ENCODE peak calls at places on chromosomes 12 and 14, in nine cellular contexts. One of them, this sample, is unnamed.

GRCh38 chr12:47159348-47159747 is 79.6 kb upstream of the AMIGO2 start:
- DNase-seq in HCT116: no peak
- DNase-seq in heart left ventricle: no peak
- DNase-seq in Peyer's patch: no peak
- DNase-seq in IMR-90: no peak
- DNase-seq in endothelial cell of umbilical vein: no peak
- DNase-seq in breast epithelium: no peak
- DNase-seq in ovary: no peak
- DNase-seq in tibial nerve: no peak
- DNase-seq in this sample: no peak

GRCh38 chr12:115709410-115710065 is 568.0 kb downstream of the MED13L start:
- DNase-seq in tibial nerve: peak
- DNase-seq in endothelial cell of umbilical vein: no peak
- DNase-seq in HCT116: no peak
- DNase-seq in breast epithelium: no peak
- DNase-seq in Peyer's patch: no peak
- DNase-seq in IMR-90: no peak
- DNase-seq in ovary: peak
- DNase-seq in heart left ventricle: peak
- DNase-seq in this sample: peak

GRCh38 chr14:101033446-101034165 is 130.1 kb upstream of the RTL1 start:
- DNase-seq in HCT116: no peak
- DNase-seq in IMR-90: no peak
- DNase-seq in tibial nerve: peak
- DNase-seq in breast epithelium: peak
- DNase-seq in ovary: peak
- DNase-seq in endothelial cell of umbilical vein: no peak
- DNase-seq in heart left ventricle: no peak
- DNase-seq in Peyer's patch: peak
- DNase-seq in this sample: no peak

GRCh38 chr14:24069411-24069735 is 2.0 kb upstream of the CPNE6 start:
- DNase-seq in HCT116: no peak
- DNase-seq in ovary: peak
- DNase-seq in Peyer's patch: no peak
- DNase-seq in endothelial cell of umbilical vein: no peak
- DNase-seq in heart left ventricle: peak
- DNase-seq in tibial nerve: no peak
- DNase-seq in IMR-90: no peak
- DNase-seq in breast epithelium: no peak
- DNase-seq in this sample: no peak

GRCh38 chr12:81530352-81530751 is 228.8 kb downstream of the PPFIA2 start:
- DNase-seq in ovary: no peak
- DNase-seq in breast epithelium: no peak
- DNase-seq in HCT116: no peak
- DNase-seq in Peyer's patch: no peak
- DNase-seq in heart left ventricle: no peak
- DNase-seq in tibial nerve: no peak
- DNase-seq in IMR-90: no peak
- DNase-seq in endothelial cell of umbilical vein: no peak
- DNase-seq in this sample: no peak

GRCh38 chr12:67697443-67697842 is 48.9 kb downstream of the DYRK2 start:
- DNase-seq in HCT116: no peak
- DNase-seq in tibial nerve: no peak
- DNase-seq in Peyer's patch: no peak
- DNase-seq in heart left ventricle: no peak
- DNase-seq in endothelial cell of umbilical vein: no peak
- DNase-seq in ovary: no peak
- DNase-seq in IMR-90: no peak
- DNase-seq in breast epithelium: no peak
- DNase-seq in this sample: no peak

GRCh38 chr12:54958048-54958658 is 26.4 kb downstream of the TESPA1 start:
- DNase-seq in IMR-90: peak
- DNase-seq in heart left ventricle: no peak
- DNase-seq in endothelial cell of umbilical vein: peak
- DNase-seq in HCT116: peak
- DNase-seq in ovary: peak
- DNase-seq in Peyer's patch: peak
- DNase-seq in tibial nerve: no peak
- DNase-seq in breast epithelium: no peak
- DNase-seq in this sample: peak

GRCh38 chr12:112425582-112426382 is 7.0 kb downstream of the PTPN11 start:
- DNase-seq in ovary: no peak
- DNase-seq in heart left ventricle: no peak
- DNase-seq in Peyer's patch: no peak
- DNase-seq in HCT116: no peak
- DNase-seq in tibial nerve: no peak
- DNase-seq in endothelial cell of umbilical vein: no peak
- DNase-seq in IMR-90: no peak
- DNase-seq in breast epithelium: no peak
- DNase-seq in this sample: no peak

GRCh38 chr14:35687335-35687939 is 121.7 kb downstream of the RALGAPA1 start:
- DNase-seq in IMR-90: peak
- DNase-seq in heart left ventricle: no peak
- DNase-seq in tibial nerve: no peak
- DNase-seq in breast epithelium: no peak
- DNase-seq in ovary: no peak
- DNase-seq in Peyer's patch: peak
- DNase-seq in HCT116: peak
- DNase-seq in endothelial cell of umbilical vein: peak
- DNase-seq in this sample: peak

GRCh38 chr12:27535318-27535717 is 11.3 kb downstream of the PPFIBP1 start:
- DNase-seq in Peyer's patch: no peak
- DNase-seq in IMR-90: no peak
- DNase-seq in HCT116: no peak
- DNase-seq in tibial nerve: no peak
- DNase-seq in ovary: no peak
- DNase-seq in endothelial cell of umbilical vein: no peak
- DNase-seq in breast epithelium: no peak
- DNase-seq in heart left ventricle: no peak
- DNase-seq in this sample: no peak

GRCh38 chr12:122918827-122919226 is 22.9 kb upstream of the VPS37B start:
- DNase-seq in IMR-90: peak
- DNase-seq in endothelial cell of umbilical vein: no peak
- DNase-seq in breast epithelium: no peak
- DNase-seq in tibial nerve: no peak
- DNase-seq in Peyer's patch: no peak
- DNase-seq in HCT116: no peak
- DNase-seq in ovary: no peak
- DNase-seq in heart left ventricle: no peak
- DNase-seq in this sample: no peak

GRCh38 chr12:118073768-118074167 is 12.8 kb upstream of the WSB2 start:
- DNase-seq in heart left ventricle: no peak
- DNase-seq in endothelial cell of umbilical vein: no peak
- DNase-seq in breast epithelium: no peak
- DNase-seq in tibial nerve: no peak
- DNase-seq in ovary: no peak
- DNase-seq in HCT116: no peak
- DNase-seq in IMR-90: no peak
- DNase-seq in Peyer's patch: no peak
- DNase-seq in this sample: no peak

GRCh38 chr12:76666272-76666845 is 97.6 kb upstream of the ZDHHC17 start:
- DNase-seq in breast epithelium: no peak
- DNase-seq in Peyer's patch: no peak
- DNase-seq in endothelial cell of umbilical vein: no peak
- DNase-seq in HCT116: no peak
- DNase-seq in ovary: no peak
- DNase-seq in heart left ventricle: no peak
- DNase-seq in tibial nerve: no peak
- DNase-seq in IMR-90: no peak
- DNase-seq in this sample: no peak

GRCh38 chr12:6458281-6459003 is 6.6 kb downstream of the TAPBPL start:
- DNase-seq in endothelial cell of umbilical vein: no peak
- DNase-seq in tibial nerve: no peak
- DNase-seq in IMR-90: no peak
- DNase-seq in heart left ventricle: no peak
- DNase-seq in HCT116: no peak
- DNase-seq in Peyer's patch: peak
- DNase-seq in breast epithelium: no peak
- DNase-seq in ovary: no peak
- DNase-seq in this sample: no peak

GRCh38 chr12:6461401-6462233 is 8.9 kb downstream of the VAMP1 start:
- DNase-seq in endothelial cell of umbilical vein: no peak
- DNase-seq in breast epithelium: no peak
- DNase-seq in HCT116: no peak
- DNase-seq in Peyer's patch: peak
- DNase-seq in heart left ventricle: peak
- DNase-seq in ovary: no peak
- DNase-seq in IMR-90: peak
- DNase-seq in tibial nerve: no peak
- DNase-seq in this sample: peak

GRCh38 chr12:6460751-6461371 is 9.0 kb downstream of the TAPBPL start:
- DNase-seq in HCT116: no peak
- DNase-seq in Peyer's patch: no peak
- DNase-seq in IMR-90: no peak
- DNase-seq in breast epithelium: no peak
- DNase-seq in endothelial cell of umbilical vein: no peak
- DNase-seq in heart left ventricle: no peak
- DNase-seq in ovary: no peak
- DNase-seq in tibial nerve: no peak
- DNase-seq in this sample: no peak

GRCh38 chr12:6459004-6459337 is 7.1 kb downstream of the TAPBPL start:
- DNase-seq in HCT116: no peak
- DNase-seq in endothelial cell of umbilical vein: no peak
- DNase-seq in tibial nerve: no peak
- DNase-seq in breast epithelium: no peak
- DNase-seq in IMR-90: no peak
- DNase-seq in ovary: no peak
- DNase-seq in Peyer's patch: no peak
- DNase-seq in heart left ventricle: no peak
- DNase-seq in this sample: no peak

GRCh38 chr12:6457220-6457945 is 5.5 kb downstream of the TAPBPL start:
- DNase-seq in IMR-90: no peak
- DNase-seq in HCT116: no peak
- DNase-seq in heart left ventricle: no peak
- DNase-seq in endothelial cell of umbilical vein: no peak
- DNase-seq in ovary: no peak
- DNase-seq in Peyer's patch: peak
- DNase-seq in breast epithelium: no peak
- DNase-seq in tibial nerve: no peak
- DNase-seq in this sample: no peak
- TF ChIP-seq POLR2A in IMR-90: no peak
- TF ChIP-seq POLR2A in HCT116: no peak
- TF ChIP-seq POLR2A in heart left ventricle: no peak
- TF ChIP-seq POLR2A in endothelial cell of umbilical vein: no peak
- TF ChIP-seq POLR2A in ovary: no peak
- TF ChIP-seq POLR2A in Peyer's patch: no peak
- TF ChIP-seq POLR2A in breast epithelium: no peak
- TF ChIP-seq POLR2A in tibial nerve: no peak
- TF ChIP-seq POLR2A in this sample: no peak

DNA sequence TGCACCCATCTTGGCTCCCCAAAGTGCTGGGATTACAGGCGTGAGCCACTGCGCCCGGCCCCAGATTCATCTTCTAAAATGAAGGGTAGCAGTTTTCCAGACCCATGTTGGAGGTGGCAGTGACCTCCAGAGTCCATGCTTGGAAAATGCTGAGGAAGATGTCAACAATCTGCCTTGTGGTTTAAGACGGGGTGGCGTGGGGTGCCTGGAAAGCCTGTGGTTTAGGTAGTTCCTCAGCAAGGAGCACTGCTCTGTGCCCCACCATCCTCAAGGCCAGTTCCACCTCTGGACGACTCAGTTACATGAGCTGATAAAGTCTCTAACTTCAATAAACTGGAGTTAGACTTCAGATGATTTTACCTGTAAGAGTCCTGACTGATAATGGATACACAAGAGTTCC is 48.6 kb downstream of the DRAM1 start:
- DNase-seq in Peyer's patch: no peak
- DNase-seq in tibial nerve: no peak
- DNase-seq in HCT116: no peak
- DNase-seq in heart left ventricle: no peak
- DNase-seq in ovary: no peak
- DNase-seq in IMR-90: no peak
- DNase-seq in endothelial cell of umbilical vein: no peak
- DNase-seq in breast epithelium: no peak
- DNase-seq in this sample: peak
- H3K27ac ChIP-seq in Peyer's patch: no peak
- H3K27ac ChIP-seq in tibial nerve: peak
- H3K27ac ChIP-seq in HCT116: no peak
- H3K27ac ChIP-seq in heart left ventricle: peak
- H3K27ac ChIP-seq in ovary: no peak
- H3K27ac ChIP-seq in IMR-90: peak
- H3K27ac ChIP-seq in endothelial cell of umbilical vein: no peak
- H3K27ac ChIP-seq in breast epithelium: peak
- H3K27ac ChIP-seq in this sample: no peak

DNA sequence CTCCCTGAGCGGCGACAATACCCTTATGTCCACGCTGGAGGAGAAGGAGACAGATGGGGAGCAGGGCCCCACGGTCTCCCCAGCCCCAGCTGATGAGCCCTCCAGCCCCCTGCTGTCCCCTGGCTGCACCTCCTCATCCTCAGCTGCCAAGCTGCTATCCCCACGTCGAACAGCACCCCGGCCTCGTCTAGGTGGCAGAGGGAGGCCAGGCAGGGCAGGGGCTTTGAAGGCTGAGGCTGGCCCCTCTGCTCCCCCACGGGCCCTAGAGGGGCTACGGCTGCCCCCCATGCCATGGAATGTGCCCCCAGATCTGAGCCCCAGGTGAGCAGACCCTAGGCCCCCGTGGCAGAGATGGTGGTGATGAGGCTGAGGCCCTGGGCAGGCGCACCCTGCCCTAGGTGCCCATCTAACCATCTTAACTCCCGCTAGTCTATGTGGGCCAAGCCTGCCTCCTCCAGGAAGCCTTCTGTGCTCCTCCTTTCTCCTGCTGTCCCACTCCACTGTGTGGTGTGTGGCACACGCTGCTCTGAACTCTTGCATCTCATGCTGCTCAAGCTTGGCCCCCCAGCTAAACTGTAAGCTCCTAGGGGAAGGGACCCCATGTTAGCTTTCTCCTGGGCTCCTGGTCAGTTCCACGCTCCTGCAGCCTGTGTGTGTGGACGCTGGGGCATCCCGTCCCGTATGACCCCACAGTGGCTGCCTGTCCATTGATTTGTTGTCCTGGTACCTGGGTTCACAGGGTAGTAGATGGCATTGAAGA is 12.1 kb downstream of the MCRS1 start:
- DNase-seq in tibial nerve: no peak
- DNase-seq in HCT116: no peak
- DNase-seq in IMR-90: no peak
- DNase-seq in ovary: no peak
- DNase-seq in heart left ventricle: no peak
- DNase-seq in endothelial cell of umbilical vein: no peak
- DNase-seq in Peyer's patch: no peak
- DNase-seq in breast epithelium: no peak
- DNase-seq in this sample: no peak
- TF ChIP-seq POLR2A in tibial nerve: no peak
- TF ChIP-seq POLR2A in HCT116: no peak
- TF ChIP-seq POLR2A in IMR-90: no peak
- TF ChIP-seq POLR2A in ovary: no peak
- TF ChIP-seq POLR2A in heart left ventricle: no peak
- TF ChIP-seq POLR2A in endothelial cell of umbilical vein: no peak
- TF ChIP-seq POLR2A in Peyer's patch: no peak
- TF ChIP-seq POLR2A in breast epithelium: no peak
- TF ChIP-seq POLR2A in this sample: no peak

GRCh38 chr12:57278465-57279453 is 27.8 kb upstream of the STAC3 start:
- DNase-seq in breast epithelium: no peak
- DNase-seq in ovary: no peak
- DNase-seq in Peyer's patch: no peak
- DNase-seq in IMR-90: peak
- DNase-seq in HCT116: no peak
- DNase-seq in endothelial cell of umbilical vein: no peak
- DNase-seq in tibial nerve: no peak
- DNase-seq in heart left ventricle: no peak
- DNase-seq in this sample: no peak

GRCh38 chr12:57276935-57277563 is 26.1 kb upstream of the STAC3 start:
- DNase-seq in ovary: no peak
- DNase-seq in heart left ventricle: peak
- DNase-seq in IMR-90: peak
- DNase-seq in HCT116: peak
- DNase-seq in tibial nerve: no peak
- DNase-seq in breast epithelium: no peak
- DNase-seq in endothelial cell of umbilical vein: peak
- DNase-seq in Peyer's patch: no peak
- DNase-seq in this sample: peak

GRCh38 chr12:57280234-57281062 is 29.5 kb upstream of the STAC3 start:
- DNase-seq in HCT116: peak
- DNase-seq in ovary: no peak
- DNase-seq in endothelial cell of umbilical vein: peak
- DNase-seq in Peyer's patch: peak
- DNase-seq in heart left ventricle: no peak
- DNase-seq in breast epithelium: no peak
- DNase-seq in IMR-90: peak
- DNase-seq in tibial nerve: no peak
- DNase-seq in this sample: peak
- H3K27ac ChIP-seq in HCT116: peak
- H3K27ac ChIP-seq in ovary: no peak
- H3K27ac ChIP-seq in endothelial cell of umbilical vein: peak
- H3K27ac ChIP-seq in Peyer's patch: peak
- H3K27ac ChIP-seq in heart left ventricle: peak
- H3K27ac ChIP-seq in breast epithelium: peak
- H3K27ac ChIP-seq in IMR-90: peak
- H3K27ac ChIP-seq in tibial nerve: peak
- H3K27ac ChIP-seq in this sample: no peak

This sample was measured in body of pancreas.